ENCODE peak calls at places on chromosomes 2 and 18, in seven cellular contexts. Z is fibroblast of pulmonary artery, K is cardiac fibroblast, X is psoas muscle, R is HEK293T, T is AG04449, W is activated gamma-delta T cell treated with Interleukin-2 at 50 U/mL for 16 hours. C is an unnamed sample.

GRCh38 chr2:178279142-178279541 is 84.8 kb downstream of the OSBPL6 start:
- DNase-seq in W (no peak), K (peak), T (peak), R (no peak), Z (peak), X (no peak), C (peak)

GRCh38 chr2:53632126-53632460 is 135.5 kb upstream of the CHAC2 start:
- DNase-seq in Z (no peak), W (no peak), X (no peak), R (no peak), K (no peak), T (no peak), C (no peak)

GRCh38 chr2:212930556-212930955 is 220.9 kb downstream of the IKZF2 start:
- DNase-seq in Z (no peak), K (no peak), X (no peak), W (no peak), R (no peak), T (no peak), C (no peak)

GRCh38 chr2:23287250-23287704 is 97.7 kb upstream of the KLHL29 start:
- DNase-seq in K (peak), T (peak), W (no peak), Z (peak), R (no peak), X (peak), C (no peak)

GRCh38 chr2:55707751-55708150 is 14.1 kb upstream of the PNPT1 start:
- DNase-seq in X (no peak), T (no peak), R (no peak), K (no peak), Z (no peak), W (no peak), C (no peak)

GRCh38 chr18:32135595-32135994 is 43.9 kb downstream of the RNF138 start:
- DNase-seq in Z (no peak), X (no peak), W (no peak), R (no peak), K (no peak), T (no peak), C (no peak)

GRCh38 chr2:16633632-16634430 is 31.8 kb downstream of the CYRIA start:
- DNase-seq in X (no peak), R (no peak), K (no peak), W (no peak), T (no peak), Z (peak), C (no peak)

GRCh38 chr2:177429688-177430325 is 37.2 kb downstream of the AGPS start:
- DNase-seq in X (no peak), Z (peak), K (peak), R (no peak), W (no peak), T (peak), C (peak)